ENCODE peak calls at places on chromosomes 6 and 20, in nine cellular contexts. A, J, G, Q, K, V, B, U and L are unnamed samples.

GRCh38 chr6:53240763-53241162 is 92.1 kb upstream of the GCM1 start:
- DNase-seq in A (no peak), J (no peak), G (no peak), Q (no peak), K (no peak), V (no peak), B (no peak), U (no peak), L (no peak)

GRCh38 chr6:108592371-108593337 is 31.9 kb downstream of the FOXO3 start:
- DNase-seq in A (no peak), J (peak), G (peak), Q (no peak), K (peak), V (peak), B (peak), U (peak), L (no peak)

GRCh38 chr6:35042041-35042440 is 99.1 kb downstream of the TCP11 start:
- DNase-seq in A (no peak), J (no peak), G (no peak), Q (no peak), K (no peak), V (no peak), B (no peak), U (no peak), L (no peak)

GRCh38 chr6:54802775-54803631 is 43.6 kb upstream of the FAM83B start:
- DNase-seq in A (no peak), J (no peak), G (no peak), Q (no peak), K (no peak), V (no peak), B (no peak), U (peak), L (no peak)

GRCh38 chr6:27174958-27175357 is 72.5 kb upstream of the PRSS16 start:
- DNase-seq in A (no peak), J (no peak), G (no peak), Q (no peak), K (no peak), V (no peak), B (no peak), U (no peak), L (no peak)

GRCh38 chr6:150998992-150999975 is 133.8 kb downstream of the MTHFD1L start:
- DNase-seq in A (no peak), J (no peak), G (no peak), Q (no peak), K (no peak), V (no peak), B (no peak), U (no peak), L (no peak)

GRCh38 chr20:51500936-51501335 is 41.6 kb downstream of the NFATC2 start:
- DNase-seq in A (no peak), J (peak), G (no peak), Q (no peak), K (no peak), V (no peak), B (no peak), U (no peak), L (no peak)

GRCh38 chr20:24957326-24957996 is 8.4 kb downstream of the CST7 start:
- DNase-seq in A (no peak), J (no peak), G (no peak), Q (no peak), K (no peak), V (no peak), B (no peak), U (no peak), L (peak)

GRCh38 chr20:34732523-34732922 is 28.4 kb downstream of the TP53INP2 start:
- DNase-seq in A (no peak), J (no peak), G (no peak), Q (no peak), K (no peak), V (no peak), B (no peak), U (no peak), L (no peak)